ENCODE peak calls at places on chromosomes 11 and 22, in six cellular contexts. F, P, S, Q, Z and K are unnamed samples.
A peak's percentile ranks its signal among the peaks of the same experiment; 100 is the strongest.

GRCh38 chr11:30984442-30984816 is 385.1 kb downstream of the DCDC1 start:
- DNase-seq in F (peak; percentile 12), P (no peak), S (no peak), Q (no peak), Z (no peak), K (peak; percentile 32)

GRCh38 chr22:41369089-41369745 is 12.5 kb upstream of the TEF start:
- DNase-seq in F (no peak), P (no peak), S (no peak), Q (peak; percentile 21), Z (peak; percentile 47), K (no peak)

GRCh38 chr11:115083129-115083823 is 404.9 kb downstream of the NXPE2 start:
- DNase-seq in F (no peak), P (no peak), S (no peak), Q (no peak), Z (no peak), K (no peak)

GRCh38 chr11:10282121-10282520 is 11.9 kb downstream of the SBF2 start:
- DNase-seq in F (no peak), P (no peak), S (no peak), Q (no peak), Z (no peak), K (no peak)

GRCh38 chr11:67604815-67605214 is 1.9 kb upstream of the NDUFV1 start:
- DNase-seq in F (no peak), P (no peak), S (no peak), Q (no peak), Z (no peak), K (no peak)

GRCh38 chr11:120210651-120211521 is at the start of gene OAF:
- DNase-seq in F (peak; percentile 73), P (peak; percentile 76), S (peak; percentile 27), Q (peak; percentile 85), Z (peak; percentile 53), K (peak; percentile 90)

GRCh38 chr11:61596539-61596938 is 15.7 kb upstream of the SYT7 start:
- DNase-seq in F (no peak), P (no peak), S (no peak), Q (no peak), Z (no peak), K (no peak)

GRCh38 chr11:85779956-85780640 is 30.8 kb downstream of the SYTL2 start:
- DNase-seq in F (no peak), P (no peak), S (no peak), Q (no peak), Z (no peak), K (no peak)

GRCh38 chr22:40966683-40967082 is 15.5 kb downstream of the RBX1 start:
- DNase-seq in F (no peak), P (no peak), S (no peak), Q (no peak), Z (no peak), K (no peak)

GRCh38 chr11:119094816-119095065 is 6.9 kb downstream of the DPAGT1 start:
- DNase-seq in F (peak; percentile 77), P (no peak), S (peak; percentile 49), Q (no peak), Z (peak; percentile 85), K (peak; percentile 88)

GRCh38 chr11:859394-860131 is 16.9 kb downstream of the TSPAN4 start:
- DNase-seq in F (peak; percentile 84), P (peak; percentile 61), S (no peak), Q (peak; percentile 40), Z (peak; percentile 92), K (peak; percentile 80)

GRCh38 chr11:72958790-72959189 is 144.6 kb downstream of the ATG16L2 start:
- DNase-seq in F (peak; percentile 28), P (no peak), S (no peak), Q (no peak), Z (no peak), K (peak; percentile 28)

GRCh38 chr11:3127706-3128355 is 37.3 kb downstream of the OSBPL5 start:
- DNase-seq in F (no peak), P (no peak), S (no peak), Q (no peak), Z (peak; percentile 11), K (no peak)

GRCh38 chr11:2463766-2464277 is 19.0 kb downstream of the KCNQ1 start:
- DNase-seq in F (no peak), P (no peak), S (no peak), Q (no peak), Z (no peak), K (no peak)

GRCh38 chr22:19765477-19766234 is 5.1 kb downstream of the TBX1 start:
- DNase-seq in F (no peak), P (no peak), S (no peak), Q (no peak), Z (no peak), K (no peak)

GRCh38 chr11:85756401-85757200 is 54.3 kb downstream of the SYTL2 start:
- DNase-seq in F (no peak), P (no peak), S (peak; percentile 41), Q (no peak), Z (no peak), K (no peak)

GRCh38 chr11:131748146-131749050 is 378.0 kb downstream of the NTM start:
- DNase-seq in F (peak; percentile 91), P (peak; percentile 7), S (no peak), Q (peak; percentile 58), Z (peak; percentile 78), K (peak; percentile 77)

GRCh38 chr11:39910087-39910486 is 1549.4 kb downstream of the LRRC4C start:
- DNase-seq in F (no peak), P (no peak), S (no peak), Q (no peak), Z (no peak), K (no peak)

GRCh38 chr11:35012467-35013191 is 96.2 kb downstream of the PDHX start:
- DNase-seq in F (no peak), P (no peak), S (no peak), Q (no peak), Z (no peak), K (no peak)

GRCh38 chr11:396511-396947 is 2.5 kb downstream of the PKP3 start:
- DNase-seq in F (no peak), P (peak; percentile 29), S (no peak), Q (peak; percentile 54), Z (no peak), K (peak; percentile 33)

GRCh38 chr11:64629796-64630562 is 39.0 kb downstream of the SLC22A12 start:
- DNase-seq in F (no peak), P (no peak), S (no peak), Q (no peak), Z (no peak), K (no peak)

GRCh38 chr22:50087646-50088045 is 2.2 kb upstream of the MOV10L1 start:
- DNase-seq in F (no peak), P (no peak), S (no peak), Q (no peak), Z (no peak), K (no peak)

GRCh38 chr22:35070451-35071093 is 4.6 kb downstream of the ISX start:
- DNase-seq in F (no peak), P (no peak), S (no peak), Q (no peak), Z (no peak), K (no peak)

GRCh38 chr11:88295028-88295427 is 42.5 kb downstream of the CTSC start:
- DNase-seq in F (no peak), P (no peak), S (no peak), Q (no peak), Z (no peak), K (no peak)

GRCh38 chr11:33377100-33377851 is 120.1 kb downstream of the HIPK3 start:
- DNase-seq in F (no peak), P (no peak), S (no peak), Q (no peak), Z (no peak), K (peak; percentile 23)

GRCh38 chr22:36244522-36245391 is 5.4 kb upstream of the APOL2 start:
- DNase-seq in F (no peak), P (no peak), S (no peak), Q (no peak), Z (no peak), K (peak; percentile 72)

GRCh38 chr11:44335052-44335894 is 25.3 kb upstream of the ALX4 start:
- DNase-seq in F (no peak), P (no peak), S (no peak), Q (no peak), Z (no peak), K (no peak)

GRCh38 chr11:27972432-27973170 is 135.4 kb downstream of the KIF18A start:
- DNase-seq in F (no peak), P (no peak), S (no peak), Q (no peak), Z (no peak), K (peak; percentile 50)

GRCh38 chr22:50107529-50107928 is 17.7 kb downstream of the MOV10L1 start:
- DNase-seq in F (no peak), P (no peak), S (no peak), Q (no peak), Z (no peak), K (no peak)

GRCh38 chr11:2581151-2581930 is 118.5 kb downstream of the KCNQ1OT1 start:
- DNase-seq in F (no peak), P (no peak), S (no peak), Q (no peak), Z (peak; percentile 20), K (no peak)